ENCODE peak calls at places on chromosomes 11 and 22, in eight cellular contexts. V is neuronal stem cell; K is effector memory CD8-positive, alpha-beta T cell; A is caudate nucleus; T is Kasumi-1; O is NCI-H510A; D is dermis blood vessel endothelial cell; R is H9. W is an unnamed sample.
A peak's percentile ranks its signal among the peaks of the same experiment; 100 is the strongest.

GRCh38 chr11:673866-674265 is 21.2 kb downstream of the DEAF1 start:
- DNase-seq in V (no peak), K (no peak), A (no peak), T (no peak), O (no peak), D (no peak), R (no peak), W (no peak)

GRCh38 chr22:30881361-30882180 is 87.0 kb downstream of the MORC2 start:
- DNase-seq in V (peak; percentile 27), K (no peak), A (no peak), T (no peak), O (no peak), D (no peak), R (no peak), W (no peak)

GRCh38 chr22:29139965-29140782 is 65.5 kb upstream of the EMID1 start:
- DNase-seq in V (no peak), K (no peak), A (no peak), T (no peak), O (no peak), D (no peak), R (no peak), W (no peak)

GRCh38 chr11:117189191-117189940 is 9.8 kb upstream of the TAGLN start:
- DNase-seq in V (no peak), K (no peak), A (no peak), T (no peak), O (no peak), D (no peak), R (no peak), W (no peak)

GRCh38 chr11:73288873-73289707 is 17.0 kb downstream of the P2RY6 start:
- DNase-seq in V (peak; percentile 79), K (peak; percentile 40), A (peak; percentile 59), T (peak; percentile 58), O (peak; percentile 45), D (peak; percentile 83), R (peak; percentile 81), W (peak; percentile 25)

GRCh38 chr22:16783930-16784354 is 41.3 kb downstream of the XKR3 start:
- DNase-seq in V (no peak), K (no peak), A (no peak), T (peak; percentile 27), O (no peak), D (no peak), R (peak; percentile 41), W (peak; percentile 25)

GRCh38 chr11:4740735-4741134 is 29.0 kb downstream of the OR51F1 start:
- DNase-seq in V (no peak), K (no peak), A (no peak), T (no peak), O (no peak), D (no peak), R (no peak), W (no peak)

GRCh38 chr11:85867751-85868150 is 12.6 kb downstream of the CCDC83 start:
- DNase-seq in V (no peak), K (no peak), A (no peak), T (no peak), O (no peak), D (no peak), R (no peak), W (no peak)

GRCh38 chr11:114399903-114400221 is 449 bp downstream of the C11orf71 start:
- DNase-seq in V (no peak), K (no peak), A (no peak), T (peak; percentile 21), O (peak; percentile 53), D (no peak), R (peak; percentile 77), W (peak; percentile 26)

GRCh38 chr11:69351460-69351859 is 57.5 kb downstream of the MYEOV start:
- DNase-seq in V (no peak), K (no peak), A (no peak), T (no peak), O (no peak), D (peak; percentile 65), R (no peak), W (no peak)

GRCh38 chr11:47233051-47233450 is 15.6 kb downstream of the ACP2 start:
- DNase-seq in V (no peak), K (no peak), A (no peak), T (no peak), O (no peak), D (no peak), R (no peak), W (no peak)

GRCh38 chr22:42300286-42301071 is 30.0 kb upstream of the TCF20 start:
- DNase-seq in V (no peak), K (no peak), A (no peak), T (peak; percentile 33), O (no peak), D (no peak), R (peak; percentile 63), W (no peak)

GRCh38 chr22:39535831-39536449 is 3.4 kb upstream of the RPS19BP1 start:
- DNase-seq in V (no peak), K (no peak), A (no peak), T (no peak), O (no peak), D (no peak), R (no peak), W (no peak)

GRCh38 chr22:18977824-18978425 is 41.8 kb upstream of the PRODH start:
- DNase-seq in V (no peak), K (no peak), A (no peak), T (no peak), O (no peak), D (no peak), R (no peak), W (no peak)

GRCh38 chr11:30585892-30586250 is 282 bp downstream of the MPPED2 start:
- DNase-seq in V (no peak), K (no peak), A (no peak), T (no peak), O (no peak), D (no peak), R (peak; percentile 51), W (no peak)

GRCh38 chr11:120545813-120546212 is 34.3 kb downstream of the GRIK4 start:
- DNase-seq in V (no peak), K (no peak), A (no peak), T (no peak), O (no peak), D (no peak), R (no peak), W (no peak)

GRCh38 chr22:17472886-17473285 is 90.4 kb upstream of the SLC25A18 start:
- DNase-seq in V (peak; percentile 74), K (no peak), A (no peak), T (no peak), O (no peak), D (no peak), R (no peak), W (no peak)

GRCh38 chr11:83785942-83786341 is 499.8 kb upstream of the CCDC90B start:
- DNase-seq in V (no peak), K (no peak), A (no peak), T (no peak), O (no peak), D (no peak), R (no peak), W (no peak)

GRCh38 chr11:94794287-94795168 is 26.4 kb downstream of the AMOTL1 start:
- DNase-seq in V (no peak), K (no peak), A (no peak), T (peak; percentile 57), O (no peak), D (peak; percentile 91), R (no peak), W (no peak)

GRCh38 chr11:117045956-117046355 is 52.3 kb downstream of the SIK3 start:
- DNase-seq in V (no peak), K (no peak), A (no peak), T (no peak), O (no peak), D (peak; percentile 4), R (no peak), W (no peak)

GRCh38 chr11:23423656-23424055 is 563.4 kb upstream of the CCDC179 start:
- DNase-seq in V (no peak), K (no peak), A (no peak), T (no peak), O (no peak), D (no peak), R (no peak), W (no peak)

GRCh38 chr11:110287537-110287936 is 8.9 kb downstream of the RDX start:
- DNase-seq in V (no peak), K (no peak), A (no peak), T (no peak), O (no peak), D (peak; percentile 28), R (no peak), W (no peak)

GRCh38 chr22:41123151-41123550 is 30.8 kb downstream of the EP300 start:
- DNase-seq in V (no peak), K (no peak), A (no peak), T (no peak), O (no peak), D (peak; percentile 49), R (no peak), W (no peak)

GRCh38 chr11:46279393-46280099 is 2.1 kb downstream of the CREB3L1 start:
- DNase-seq in V (no peak), K (no peak), A (no peak), T (no peak), O (no peak), D (peak; percentile 72), R (no peak), W (no peak)

GRCh38 chr11:12963789-12964536 is 45.2 kb upstream of the RASSF10 start:
- DNase-seq in V (peak; percentile 78), K (peak; percentile 60), A (peak; percentile 7), T (peak; percentile 44), O (no peak), D (peak; percentile 79), R (peak; percentile 83), W (peak; percentile 60)

W was measured in NCI-H1930.